ENCODE peak calls at places on chromosomes 3 and 15, in five cellular contexts. One of them, this sample, is unnamed.
A peak's percentile ranks its signal among the peaks of the same experiment; 100 is the strongest.

GRCh38 chr3:193262707-193263106 is 21.7 kb downstream of the PLAAT1 start:
- DNase-seq in HEK293T: no peak
- DNase-seq in Karpas-422: no peak
- DNase-seq in A172: no peak
- DNase-seq in vagina: no peak
- DNase-seq in this sample: no peak

GRCh38 chr3:8931342-8931741 is 31.9 kb downstream of the RAD18 start:
- DNase-seq in Karpas-422: no peak
- DNase-seq in HEK293T: no peak
- DNase-seq in vagina: no peak
- DNase-seq in A172: peak; percentile 33
- DNase-seq in this sample: no peak

GRCh38 chr3:107589454-107589853 is 66.7 kb downstream of the BBX start:
- DNase-seq in HEK293T: no peak
- DNase-seq in Karpas-422: no peak
- DNase-seq in vagina: no peak
- DNase-seq in A172: no peak
- DNase-seq in this sample: no peak

GRCh38 chr3:38479431-38480092 is 16.6 kb upstream of the EXOG start:
- DNase-seq in vagina: no peak
- DNase-seq in Karpas-422: peak; percentile 80
- DNase-seq in A172: peak; percentile 55
- DNase-seq in HEK293T: peak; percentile 63
- DNase-seq in this sample: no peak

GRCh38 chr3:63674586-63674985 is 22.1 kb downstream of the SNTN start:
- DNase-seq in A172: no peak
- DNase-seq in Karpas-422: no peak
- DNase-seq in HEK293T: no peak
- DNase-seq in vagina: no peak
- DNase-seq in this sample: no peak

GRCh38 chr3:9715764-9716437 is 12.3 kb downstream of the CPNE9 start:
- DNase-seq in A172: peak; percentile 97
- DNase-seq in Karpas-422: no peak
- DNase-seq in vagina: no peak
- DNase-seq in HEK293T: peak; percentile 42
- DNase-seq in this sample: no peak

GRCh38 chr3:184460276-184460675 is 80.4 kb downstream of the CHRD start:
- DNase-seq in vagina: no peak
- DNase-seq in HEK293T: no peak
- DNase-seq in A172: no peak
- DNase-seq in Karpas-422: no peak
- DNase-seq in this sample: no peak

GRCh38 chr15:55917881-55918296 is 75.5 kb downstream of the NEDD4 start:
- DNase-seq in HEK293T: peak; percentile 12
- DNase-seq in vagina: no peak
- DNase-seq in Karpas-422: peak; percentile 61
- DNase-seq in A172: peak; percentile 87
- DNase-seq in this sample: peak; percentile 57

GRCh38 chr3:13401149-13401548 is 19.0 kb downstream of the NUP210 start:
- DNase-seq in A172: no peak
- DNase-seq in Karpas-422: no peak
- DNase-seq in vagina: no peak
- DNase-seq in HEK293T: no peak
- DNase-seq in this sample: no peak

GRCh38 chr15:78750566-78750965 is 60.7 kb downstream of the ADAMTS7 start:
- DNase-seq in HEK293T: no peak
- DNase-seq in Karpas-422: peak; percentile 34
- DNase-seq in vagina: no peak
- DNase-seq in A172: no peak
- DNase-seq in this sample: no peak

GRCh38 chr3:150844484-150844883 is 60.8 kb downstream of the MINDY4B start:
- DNase-seq in HEK293T: no peak
- DNase-seq in A172: no peak
- DNase-seq in vagina: no peak
- DNase-seq in Karpas-422: no peak
- DNase-seq in this sample: no peak

GRCh38 chr3:149596136-149596770 is 61.6 kb downstream of the WWTR1 start:
- DNase-seq in A172: peak; percentile 80
- DNase-seq in vagina: no peak
- DNase-seq in HEK293T: no peak
- DNase-seq in Karpas-422: no peak
- DNase-seq in this sample: no peak

GRCh38 chr3:42473083-42473932 is 29.1 kb upstream of the VIPR1 start:
- DNase-seq in vagina: no peak
- DNase-seq in A172: no peak
- DNase-seq in Karpas-422: no peak
- DNase-seq in HEK293T: no peak
- DNase-seq in this sample: no peak

This sample was measured in brain pericyte.